ENCODE peak calls at places on chromosomes 4 and X, in ten cellular contexts. T, J, D, Q, X, A, N, S, K and V are unnamed samples.

GRCh38 chr4:76434901-76435688 is at the start of gene SHROOM3:
- DNase-seq in T (no peak), J (peak), D (peak), Q (no peak), X (peak), A (no peak), N (no peak), S (peak), K (no peak), V (no peak)

GRCh38 chr4:122635205-122635604 is 14.3 kb upstream of the IL21 start:
- DNase-seq in T (no peak), J (no peak), D (no peak), Q (no peak), X (no peak), A (no peak), N (no peak), S (no peak), K (no peak), V (peak)

GRCh38 chr4:156654410-156654809 is 317.2 kb downstream of the PDGFC start:
- DNase-seq in T (no peak), J (no peak), D (no peak), Q (no peak), X (no peak), A (no peak), N (no peak), S (no peak), K (peak), V (no peak)

GRCh38 chr4:126899382-126899801 is 733.4 kb upstream of the INTU start:
- DNase-seq in T (peak), J (no peak), D (peak), Q (no peak), X (peak), A (no peak), N (no peak), S (peak), K (peak), V (peak)

GRCh38 chr4:25813705-25814104 is 49.1 kb downstream of the SEL1L3 start:
- DNase-seq in T (peak), J (no peak), D (peak), Q (no peak), X (peak), A (no peak), N (no peak), S (peak), K (peak), V (peak)

GRCh38 chr4:19655666-19656065 is 596.0 kb upstream of the SLIT2 start:
- DNase-seq in T (no peak), J (no peak), D (no peak), Q (no peak), X (no peak), A (no peak), N (no peak), S (no peak), K (no peak), V (no peak)

GRCh38 chrX:51608071-51608470 is 10.6 kb downstream of the CENPVL3 start:
- DNase-seq in T (no peak), J (no peak), D (peak), Q (no peak), X (no peak), A (no peak), N (no peak), S (peak), K (no peak), V (no peak)

GRCh38 chr4:786861-787300 is 39.0 kb downstream of the CPLX1 start:
- DNase-seq in T (no peak), J (peak), D (no peak), Q (no peak), X (no peak), A (no peak), N (no peak), S (no peak), K (no peak), V (no peak)

GRCh38 chr4:113086172-113086695 is 36.8 kb downstream of the ANK2 start:
- DNase-seq in T (no peak), J (no peak), D (no peak), Q (no peak), X (no peak), A (no peak), N (no peak), S (no peak), K (no peak), V (no peak)

GRCh38 chr4:89753601-89754066 is 83.3 kb downstream of the SNCA start:
- DNase-seq in T (peak), J (peak), D (peak), Q (no peak), X (peak), A (no peak), N (no peak), S (peak), K (peak), V (peak)

GRCh38 chr4:14607578-14607977 is 394.7 kb upstream of the CPEB2 start:
- DNase-seq in T (no peak), J (no peak), D (peak), Q (no peak), X (no peak), A (no peak), N (no peak), S (peak), K (no peak), V (peak)

GRCh38 chrX:70479970-70480659 is 35.5 kb downstream of the DLG3 start:
- DNase-seq in T (no peak), J (no peak), D (peak), Q (no peak), X (no peak), A (no peak), N (no peak), S (no peak), K (no peak), V (no peak)

GRCh38 chr4:71130827-71131603 is 137.6 kb downstream of the DCK start:
- DNase-seq in T (peak), J (peak), D (peak), Q (no peak), X (peak), A (no peak), N (no peak), S (peak), K (peak), V (peak)

GRCh38 chr4:53558061-53558801 is 33.1 kb downstream of the LNX1 start:
- DNase-seq in T (no peak), J (no peak), D (peak), Q (no peak), X (no peak), A (no peak), N (no peak), S (peak), K (no peak), V (peak)

GRCh38 chr4:116132946-116133345 is 952.4 kb downstream of the TRAM1L1 start:
- DNase-seq in T (no peak), J (no peak), D (no peak), Q (no peak), X (no peak), A (no peak), N (no peak), S (no peak), K (no peak), V (no peak)

GRCh38 chrX:154526901-154527675 is 11.1 kb upstream of the FAM3A start:
- DNase-seq in T (no peak), J (peak), D (peak), Q (peak), X (peak), A (peak), N (peak), S (peak), K (no peak), V (peak)

GRCh38 chr4:153950100-153950979 is 161.5 kb upstream of the SFRP2 start:
- DNase-seq in T (no peak), J (peak), D (no peak), Q (no peak), X (no peak), A (no peak), N (no peak), S (no peak), K (no peak), V (peak)

GRCh38 chr4:117429061-117429460 is 343.7 kb upstream of the TRAM1L1 start:
- DNase-seq in T (no peak), J (no peak), D (no peak), Q (no peak), X (no peak), A (no peak), N (no peak), S (no peak), K (no peak), V (no peak)

GRCh38 chr4:151129801-151130200 is 30.4 kb downstream of the RPS3A start:
- DNase-seq in T (no peak), J (no peak), D (peak), Q (no peak), X (no peak), A (no peak), N (no peak), S (no peak), K (no peak), V (no peak)

GRCh38 chrX:13898603-13899002 is 81.7 kb upstream of the GPM6B start:
- DNase-seq in T (no peak), J (no peak), D (no peak), Q (no peak), X (no peak), A (no peak), N (no peak), S (no peak), K (no peak), V (peak)

GRCh38 chrX:153381684-153382532 is 19.2 kb downstream of the PNMA6E start:
- DNase-seq in T (peak), J (peak), D (peak), Q (no peak), X (peak), A (peak), N (no peak), S (peak), K (peak), V (peak)

GRCh38 chr4:143437937-143438336 is 75.6 kb upstream of the SMARCA5 start:
- DNase-seq in T (no peak), J (no peak), D (no peak), Q (no peak), X (no peak), A (no peak), N (no peak), S (no peak), K (no peak), V (no peak)

GRCh38 chrX:48648299-48648698 is 35.3 kb upstream of the WAS start:
- DNase-seq in T (no peak), J (peak), D (peak), Q (peak), X (peak), A (peak), N (no peak), S (peak), K (peak), V (no peak)

GRCh38 chrX:15207994-15208393 is 61.9 kb downstream of the ASB9 start:
- DNase-seq in T (no peak), J (no peak), D (no peak), Q (no peak), X (no peak), A (no peak), N (no peak), S (no peak), K (no peak), V (no peak)

GRCh38 chr4:36651253-36651652 is 369.8 kb downstream of the DTHD1 start:
- DNase-seq in T (no peak), J (no peak), D (no peak), Q (no peak), X (no peak), A (no peak), N (no peak), S (no peak), K (no peak), V (peak)